ENCODE peak calls at places on chromosomes 5 and 9, in six cellular contexts. Q is WERI-Rb-1; G is CD4-positive, alpha-beta memory T cell; U is spleen; E is cardiac muscle cell; A is GM23248. I is an unnamed sample.

GRCh38 chr5:45410304-45410995 is 285.7 kb downstream of the HCN1 start:
- DNase-seq in Q (no peak), G (no peak), U (no peak), E (no peak), A (no peak), I (no peak)

GRCh38 chr5:1405121-1405520 is 40.1 kb downstream of the SLC6A3 start:
- DNase-seq in Q (no peak), G (no peak), U (peak; percentile 58), E (no peak), A (no peak), I (no peak)

GRCh38 chr9:132350861-132351315 is 3.9 kb downstream of the SETX start:
- DNase-seq in Q (no peak), G (peak; percentile 64), U (no peak), E (peak; percentile 19), A (peak; percentile 46), I (peak; percentile 55)

GRCh38 chr5:42807722-42808447 is 3.8 kb downstream of the SELENOP start:
- DNase-seq in Q (no peak), G (no peak), U (no peak), E (no peak), A (no peak), I (no peak)

GRCh38 chr5:143896981-143897380 is 85.0 kb downstream of the HMHB1 start:
- DNase-seq in Q (no peak), G (no peak), U (no peak), E (peak; percentile 59), A (peak; percentile 80), I (no peak)

GRCh38 chr5:543755-544674 is 19.8 kb upstream of the SLC9A3 start:
- DNase-seq in Q (no peak), G (peak; percentile 41), U (peak; percentile 94), E (no peak), A (no peak), I (peak; percentile 50)

GRCh38 chr9:15403155-15403554 is 19.5 kb upstream of the SNAPC3 start:
- DNase-seq in Q (peak; percentile 17), G (no peak), U (no peak), E (no peak), A (peak; percentile 8), I (no peak)

GRCh38 chr9:36625006-36625600 is 52.4 kb downstream of the MELK start:
- DNase-seq in Q (no peak), G (no peak), U (no peak), E (peak; percentile 82), A (peak; percentile 90), I (no peak)

GRCh38 chr9:38529317-38529716 is 91.1 kb downstream of the ANKRD18A start:
- DNase-seq in Q (no peak), G (no peak), U (no peak), E (no peak), A (no peak), I (no peak)

GRCh38 chr5:5078009-5078897 is 61.9 kb upstream of the ADAMTS16 start:
- DNase-seq in Q (no peak), G (no peak), U (no peak), E (no peak), A (no peak), I (no peak)

GRCh38 chr9:70003786-70004185 is 39.9 kb upstream of the MAMDC2 start:
- DNase-seq in Q (no peak), G (no peak), U (no peak), E (peak; percentile 12), A (peak; percentile 10), I (no peak)

GRCh38 chr5:58260243-58260642 is 199.6 kb downstream of the PLK2 start:
- DNase-seq in Q (no peak), G (no peak), U (no peak), E (no peak), A (no peak), I (no peak)

GRCh38 chr9:133122167-133122550 is 1.1 kb upstream of the RALGDS start:
- DNase-seq in Q (no peak), G (no peak), U (no peak), E (no peak), A (no peak), I (no peak)

GRCh38 chr5:149166128-149166527 is 24.8 kb downstream of the ABLIM3 start:
- DNase-seq in Q (no peak), G (no peak), U (no peak), E (no peak), A (peak; percentile 88), I (no peak)

GRCh38 chr5:144205141-144205551 is 34.5 kb downstream of the KCTD16 start:
- DNase-seq in Q (peak; percentile 16), G (no peak), U (no peak), E (peak; percentile 45), A (peak; percentile 72), I (no peak)

GRCh38 chr5:124596595-124597388 is 149.6 kb downstream of the ZNF608 start:
- DNase-seq in Q (no peak), G (no peak), U (no peak), E (peak; percentile 76), A (peak; percentile 80), I (no peak)

GRCh38 chr5:146675700-146676099 is 159.7 kb upstream of the GPR151 start:
- DNase-seq in Q (no peak), G (no peak), U (no peak), E (no peak), A (no peak), I (no peak)

GRCh38 chr9:70044450-70045307 is 1.0 kb downstream of the MAMDC2 start:
- DNase-seq in Q (no peak), G (no peak), U (no peak), E (peak; percentile 55), A (peak; percentile 76), I (no peak)

GRCh38 chr5:180121799-180122198 is 50.2 kb upstream of the RNF130 start:
- DNase-seq in Q (no peak), G (no peak), U (peak; percentile 10), E (no peak), A (no peak), I (no peak)

GRCh38 chr5:149175346-149176113 is 34.2 kb downstream of the ABLIM3 start:
- DNase-seq in Q (no peak), G (no peak), U (no peak), E (peak; percentile 43), A (peak; percentile 52), I (no peak)

GRCh38 chr9:124660341-124660801 is 110.7 kb downstream of the NR6A1 start:
- DNase-seq in Q (peak; percentile 49), G (no peak), U (no peak), E (peak; percentile 71), A (peak; percentile 72), I (peak; percentile 14)

GRCh38 chr5:76083555-76084495 is 642 bp downstream of the SV2C start:
- DNase-seq in Q (peak; percentile 29), G (no peak), U (peak; percentile 67), E (peak; percentile 2), A (peak; percentile 20), I (no peak)

GRCh38 chr5:76082790-76083554 is at the start of gene SV2C:
- DNase-seq in Q (peak; percentile 67), G (no peak), U (peak; percentile 79), E (peak; percentile 10), A (peak; percentile 44), I (no peak)

GRCh38 chr5:76084496-76085285 is 1.5 kb downstream of the SV2C start:
- DNase-seq in Q (peak; percentile 61), G (no peak), U (peak; percentile 62), E (peak; percentile 32), A (peak; percentile 19), I (no peak)

GRCh38 chr5:76085286-76085579 is 2.0 kb downstream of the SV2C start:
- DNase-seq in Q (no peak), G (no peak), U (no peak), E (no peak), A (no peak), I (no peak)

GRCh38 chr5:76081811-76082783 is 1.1 kb upstream of the SV2C start:
- DNase-seq in Q (no peak), G (no peak), U (peak; percentile 74), E (no peak), A (no peak), I (no peak)
- H3K4me3 ChIP-seq in Q (peak overlapping the region; percentile 64), G (no peak overlapping the region), U (no peak overlapping the region), E (no peak overlapping the region), A (no peak overlapping the region), I (no peak overlapping the region)

GRCh38 chr9:93600504-93600903 is 24.1 kb downstream of the PHF2 start:
- DNase-seq in Q (peak; percentile 49), G (no peak), U (peak; percentile 73), E (no peak), A (no peak), I (no peak)

GRCh38 chr9:93603011-93603410 is 26.6 kb downstream of the PHF2 start:
- DNase-seq in Q (no peak), G (no peak), U (no peak), E (no peak), A (no peak), I (no peak)

GRCh38 chr9:93599571-93600403 is 23.4 kb downstream of the PHF2 start:
- DNase-seq in Q (no peak), G (no peak), U (no peak), E (no peak), A (no peak), I (no peak)

GRCh38 chr9:93601063-93601462 is 24.7 kb downstream of the PHF2 start:
- DNase-seq in Q (no peak), G (no peak), U (no peak), E (no peak), A (no peak), I (no peak)

DNA sequence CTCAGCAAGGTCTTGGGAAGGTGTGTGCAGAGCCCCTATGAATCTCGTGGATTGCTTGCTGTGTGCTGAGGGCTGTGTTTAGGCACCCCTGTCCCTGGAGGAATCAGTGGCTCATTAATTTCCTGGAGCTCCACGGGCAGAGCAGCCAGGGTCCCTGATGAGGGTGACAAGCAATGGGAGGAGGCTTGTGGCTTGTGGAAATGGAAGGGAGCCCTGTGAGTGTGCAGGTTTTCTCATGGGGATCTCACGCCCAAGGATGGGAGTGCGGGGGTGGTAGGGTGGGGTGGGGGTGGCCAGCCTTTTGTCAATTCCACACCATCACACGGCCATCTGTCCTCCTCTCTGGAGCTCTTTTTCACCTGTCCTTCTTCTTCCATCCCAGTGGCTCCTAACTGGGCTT is 25.3 kb downstream of the PHF2 start:
- DNase-seq in Q (no peak), G (no peak), U (no peak), E (no peak), A (no peak), I (no peak)
- H3K4me3 ChIP-seq in Q (no peak overlapping the region), G (no peak overlapping the region), U (no peak overlapping the region), E (no peak overlapping the region), A (no peak overlapping the region), I (no peak overlapping the region)

GRCh38 chr9:127734247-127734746 is 797 bp downstream of the TOR2A start:
- DNase-seq in Q (peak; percentile 30), G (no peak), U (peak; percentile 89), E (no peak), A (no peak), I (no peak)

GRCh38 chr9:127731938-127732337 is 3.2 kb downstream of the TOR2A start:
- DNase-seq in Q (no peak), G (no peak), U (no peak), E (no peak), A (no peak), I (no peak)

GRCh38 chr9:127734747-127735529 is at the start of gene TOR2A:
- DNase-seq in Q (peak; percentile 98), G (peak; percentile 99), U (peak; percentile 99), E (peak; percentile 99), A (peak; percentile 99), I (peak; percentile 97)

GRCh38 chr9:127732444-127732843 is 2.6 kb downstream of the TOR2A start:
- DNase-seq in Q (no peak), G (no peak), U (no peak), E (no peak), A (no peak), I (no peak)

GRCh38 chr9:127733609-127734008 is 1.5 kb downstream of the TOR2A start:
- DNase-seq in Q (no peak), G (no peak), U (no peak), E (no peak), A (no peak), I (no peak)
- H3K4me3 ChIP-seq in Q (no peak overlapping the region), G (no peak overlapping the region), U (no peak overlapping the region), E (no peak overlapping the region), A (no peak overlapping the region), I (no peak overlapping the region)

GRCh38 chr5:37568018-37568753 is 189.1 kb downstream of the WDR70 start:
- DNase-seq in Q (no peak), G (no peak), U (no peak), E (no peak), A (no peak), I (no peak)
- H3K4me3 ChIP-seq in Q (no peak overlapping the region), G (no peak overlapping the region), U (no peak overlapping the region), E (no peak overlapping the region), A (no peak overlapping the region), I (no peak overlapping the region)

I was measured in naive thymus-derived CD4-positive, alpha-beta T cell.